ENCODE peak calls at places on chromosomes 1 and 21, in eight cellular contexts. R is hepatocyte, Z is colonic mucosa, M is stomach, T is SJSA1, K is body of pancreas, L is neuronal stem cell, X is upper lobe of right lung. P is an unnamed sample. For H3K4me1, the result is how much of the 10 kb centered on the place peaks cover.

GRCh38 chr1:41696381-41696780 is 211.9 kb upstream of the EDN2 start:
- DNase-seq in R (no peak), Z (no peak), M (no peak), T (no peak), K (no peak), L (no peak), X (no peak), P (no peak)

GRCh38 chr1:32818804-32819541 is 1.5 kb downstream of the S100PBP start:
- DNase-seq in R (no peak), Z (peak), M (no peak), T (no peak), K (no peak), L (no peak), X (no peak), P (no peak)

GRCh38 chr1:180244840-180245239 is 14.8 kb downstream of the LHX4 start:
- DNase-seq in R (no peak), Z (peak), M (no peak), T (no peak), K (no peak), L (no peak), X (no peak), P (no peak)

GRCh38 chr1:183164350-183164749 is 21.7 kb upstream of the LAMC2 start:
- DNase-seq in R (peak), Z (no peak), M (no peak), T (peak), K (no peak), L (peak), X (no peak), P (no peak)

GRCh38 chr1:117661027-117661426 is 55.2 kb downstream of the TENT5C start:
- DNase-seq in R (no peak), Z (no peak), M (no peak), T (no peak), K (no peak), L (no peak), X (no peak), P (no peak)

GRCh38 chr1:71228727-71229371 is 148.0 kb upstream of the ZRANB2 start:
- DNase-seq in R (peak), Z (no peak), M (no peak), T (no peak), K (no peak), L (no peak), X (no peak), P (no peak)

GRCh38 chr1:218480691-218481099 is 135.6 kb downstream of the TGFB2 start:
- DNase-seq in R (no peak), Z (no peak), M (no peak), T (peak), K (no peak), L (no peak), X (no peak), P (no peak)

GRCh38 chr1:25472494-25472893 is 41.8 kb downstream of the MACO1 start:
- DNase-seq in R (no peak), Z (no peak), M (no peak), T (no peak), K (no peak), L (no peak), X (no peak), P (no peak)

GRCh38 chr1:68442822-68443556 is 6.8 kb downstream of the RPE65 start:
- DNase-seq in R (peak), Z (peak), M (peak), T (peak), K (peak), L (peak), X (no peak), P (no peak)

GRCh38 chr1:35932158-35932636 is 1.3 kb downstream of the AGO3 start:
- DNase-seq in R (no peak), Z (no peak), M (no peak), T (no peak), K (no peak), L (no peak), X (no peak), P (no peak)

GRCh38 chr1:62452951-62453350 is 16.1 kb downstream of the USP1 start:
- DNase-seq in R (no peak), Z (no peak), M (no peak), T (no peak), K (no peak), L (no peak), X (no peak), P (no peak)

GRCh38 chr1:61523219-61523618 is 201.7 kb downstream of the TM2D1 start:
- DNase-seq in R (no peak), Z (no peak), M (no peak), T (no peak), K (no peak), L (no peak), X (no peak), P (no peak)

GRCh38 chr1:179310721-179311120 is 17.1 kb downstream of the SOAT1 start:
- DNase-seq in R (peak), Z (no peak), M (no peak), T (peak), K (no peak), L (no peak), X (no peak), P (no peak)

GRCh38 chr1:155983191-155984023 is 5.1 kb upstream of the ARHGEF2 start:
- DNase-seq in R (peak), Z (no peak), M (no peak), T (peak), K (no peak), L (no peak), X (no peak), P (peak)

GRCh38 chr1:117346206-117346928 is 20.9 kb upstream of the MAN1A2 start:
- DNase-seq in R (no peak), Z (no peak), M (no peak), T (no peak), K (no peak), L (no peak), X (no peak), P (no peak)

GRCh38 chr1:47751188-47751587 is 246.0 kb downstream of the TRABD2B start:
- DNase-seq in R (no peak), Z (no peak), M (no peak), T (no peak), K (no peak), L (no peak), X (no peak), P (no peak)

GRCh38 chr21:43689556-43690337 is 29.2 kb upstream of the PDXK start:
- DNase-seq in R (no peak), Z (no peak), M (no peak), T (no peak), K (no peak), L (no peak), X (no peak), P (no peak)

GRCh38 chr1:55816456-55816794 is 601.3 kb upstream of the USP24 start:
- DNase-seq in R (no peak), Z (no peak), M (no peak), T (no peak), K (no peak), L (no peak), X (no peak), P (no peak)

GRCh38 chr21:33433425-33434114 is 30.4 kb downstream of the IFNGR2 start:
- DNase-seq in R (no peak), Z (no peak), M (no peak), T (no peak), K (peak), L (no peak), X (no peak), P (no peak)

GRCh38 chr1:224539971-224540370 is 76.1 kb upstream of the CNIH3 start:
- DNase-seq in R (no peak), Z (no peak), M (no peak), T (no peak), K (no peak), L (no peak), X (no peak), P (no peak)

GRCh38 chr1:47483651-47484050 is 45.8 kb downstream of the FOXD2 start:
- DNase-seq in R (no peak), Z (no peak), M (no peak), T (no peak), K (no peak), L (no peak), X (no peak), P (no peak)

GRCh38 chr1:109356959-109357358 is 40.8 kb downstream of the SORT1 start:
- DNase-seq in R (no peak), Z (no peak), M (no peak), T (no peak), K (no peak), L (no peak), X (no peak), P (no peak)

GRCh38 chr1:165352442-165353293 is 3.8 kb downstream of the LMX1A start:
- DNase-seq in R (peak), Z (peak), M (no peak), T (no peak), K (no peak), L (no peak), X (no peak), P (no peak)

GRCh38 chr1:232950919-232951579 is 638 bp downstream of the NTPCR start:
- DNase-seq in R (peak), Z (peak), M (no peak), T (no peak), K (no peak), L (no peak), X (no peak), P (no peak)

GRCh38 chr1:29855761-29856160 is 619.4 kb downstream of the PTPRU start:
- DNase-seq in R (no peak), Z (no peak), M (no peak), T (no peak), K (no peak), L (no peak), X (no peak), P (no peak)

GRCh38 chr21:35381743-35382310 is 332.7 kb upstream of the RUNX1 start:
- DNase-seq in R (no peak), Z (no peak), M (no peak), T (no peak), K (no peak), L (no peak), X (no peak), P (no peak)

GRCh38 chr1:96411006-96411405 is 310.6 kb upstream of the PTBP2 start:
- DNase-seq in R (no peak), Z (no peak), M (no peak), T (no peak), K (no peak), L (no peak), X (no peak), P (no peak)

GRCh38 chr1:117613249-117613968 is 7.6 kb downstream of the TENT5C start:
- DNase-seq in R (no peak), Z (no peak), M (no peak), T (no peak), K (peak), L (no peak), X (no peak), P (no peak)

GRCh38 chr21:33024278-33025103 is 1.2 kb upstream of the OLIG2 start:
- DNase-seq in R (no peak), Z (no peak), M (no peak), T (no peak), K (no peak), L (no peak), X (no peak), P (no peak)

DNA sequence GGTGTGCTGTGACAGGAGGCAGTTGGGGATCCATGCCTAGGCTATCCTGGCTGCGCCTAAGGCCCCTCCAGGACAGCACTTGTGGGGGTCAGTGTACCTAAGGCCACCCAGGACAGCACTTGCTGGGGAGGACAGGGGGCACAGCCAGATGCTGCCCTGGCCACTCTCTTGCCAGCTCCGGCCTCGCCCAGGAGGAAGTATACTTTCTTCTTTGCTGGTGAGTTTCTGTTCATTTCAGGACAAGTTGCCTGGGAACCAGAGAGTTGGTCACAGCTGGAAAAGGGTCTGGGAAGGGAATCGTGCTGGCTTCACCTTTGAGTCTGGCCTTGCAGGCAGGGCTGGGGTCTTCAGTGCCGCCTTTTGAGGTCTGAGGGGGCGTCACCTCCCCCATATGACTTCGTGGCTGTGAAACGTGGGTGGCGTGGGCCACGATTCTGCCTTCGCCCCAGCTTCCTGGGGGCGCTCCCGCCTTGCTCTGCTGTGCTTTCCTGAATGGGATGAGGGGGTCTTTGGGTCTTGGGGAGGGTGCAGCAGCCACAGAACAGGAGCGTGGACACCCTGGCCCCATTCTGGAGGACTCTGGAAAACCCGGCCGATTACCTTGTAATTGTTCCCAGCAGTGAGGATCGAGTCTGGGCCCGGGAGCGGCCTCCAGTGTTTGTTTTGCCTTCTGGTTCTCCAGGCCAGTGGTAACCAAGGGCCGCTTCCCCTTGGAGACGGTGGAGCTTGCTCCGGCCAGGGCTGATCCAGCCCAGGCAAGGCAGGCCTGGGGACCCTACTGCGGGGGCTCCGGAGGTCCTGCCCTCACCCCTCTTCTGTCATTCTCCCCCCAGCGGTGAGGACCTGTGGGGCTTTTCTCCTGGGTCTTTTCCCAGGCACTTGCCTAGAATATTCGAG is 45.9 kb downstream of the SPSB1 start:
- DNase-seq in R (peak), Z (no peak), M (peak), T (no peak), K (peak), L (no peak), X (no peak), P (peak)
- H3K4me1 ChIP-seq in R (under half), Z (under half), M (half or more), T (under half), K (under half), L (under half), X (under half), P (under half)

DNA sequence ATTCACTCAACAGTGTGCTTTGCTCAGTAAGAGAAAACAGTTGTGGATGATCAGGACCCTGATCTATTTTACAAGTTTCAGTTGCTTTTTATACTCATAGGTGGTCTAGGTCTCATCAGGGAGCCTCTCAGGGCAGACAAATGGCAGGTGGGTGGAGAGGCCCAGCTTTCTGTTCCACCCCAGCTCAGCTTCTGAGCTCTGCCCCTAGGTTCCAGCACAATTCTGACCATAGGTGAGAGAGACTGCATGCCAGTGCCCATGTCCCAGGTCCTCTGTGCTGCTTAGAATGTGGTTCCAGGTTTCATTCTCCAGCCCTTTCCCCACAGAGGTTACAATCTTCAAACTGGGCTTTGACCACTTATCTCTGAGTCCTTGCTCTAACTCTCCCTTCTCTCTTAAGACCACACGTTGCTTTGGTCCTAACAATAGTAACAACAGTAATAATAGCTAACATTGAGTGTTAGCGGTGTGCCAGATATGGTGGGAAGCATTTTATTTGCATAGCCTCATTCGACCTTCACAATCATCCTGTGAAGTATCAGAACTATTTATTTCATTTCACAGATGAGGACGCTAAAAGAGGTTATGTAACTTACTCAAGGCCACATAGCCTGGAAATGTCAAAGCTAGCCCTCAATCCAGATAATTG is 19.6 kb upstream of the DUSP10 start:
- DNase-seq in R (no peak), Z (no peak), M (no peak), T (no peak), K (no peak), L (no peak), X (no peak), P (no peak)
- H3K27ac ChIP-seq in R (no peak), Z (no peak), M (no peak), T (no peak), K (no peak), L (no peak), X (no peak), P (no peak)

GRCh38 chr1:9439074-9439761 is 100.0 kb upstream of the SLC25A33 start:
- DNase-seq in R (no peak), Z (peak), M (peak), T (no peak), K (peak), L (no peak), X (no peak), P (peak)
- H3K4me3 ChIP-seq in R (no peak), Z (no peak), M (no peak), T (no peak), K (no peak), L (no peak), X (no peak), P (no peak)

GRCh38 chr1:2312589-2313301 is 78.6 kb downstream of the MORN1 start:
- DNase-seq in R (no peak), Z (no peak), M (peak), T (no peak), K (no peak), L (no peak), X (no peak), P (peak)

GRCh38 chr1:2314297-2314802 is 77.0 kb downstream of the MORN1 start:
- DNase-seq in R (peak), Z (peak), M (peak), T (peak), K (peak), L (peak), X (peak), P (peak)

GRCh38 chr1:2312196-2312588 is 79.2 kb downstream of the MORN1 start:
- DNase-seq in R (no peak), Z (no peak), M (no peak), T (no peak), K (no peak), L (no peak), X (no peak), P (no peak)

GRCh38 chr1:2314803-2315710 is 76.3 kb downstream of the MORN1 start:
- DNase-seq in R (peak), Z (peak), M (peak), T (peak), K (no peak), L (peak), X (peak), P (peak)

DNA sequence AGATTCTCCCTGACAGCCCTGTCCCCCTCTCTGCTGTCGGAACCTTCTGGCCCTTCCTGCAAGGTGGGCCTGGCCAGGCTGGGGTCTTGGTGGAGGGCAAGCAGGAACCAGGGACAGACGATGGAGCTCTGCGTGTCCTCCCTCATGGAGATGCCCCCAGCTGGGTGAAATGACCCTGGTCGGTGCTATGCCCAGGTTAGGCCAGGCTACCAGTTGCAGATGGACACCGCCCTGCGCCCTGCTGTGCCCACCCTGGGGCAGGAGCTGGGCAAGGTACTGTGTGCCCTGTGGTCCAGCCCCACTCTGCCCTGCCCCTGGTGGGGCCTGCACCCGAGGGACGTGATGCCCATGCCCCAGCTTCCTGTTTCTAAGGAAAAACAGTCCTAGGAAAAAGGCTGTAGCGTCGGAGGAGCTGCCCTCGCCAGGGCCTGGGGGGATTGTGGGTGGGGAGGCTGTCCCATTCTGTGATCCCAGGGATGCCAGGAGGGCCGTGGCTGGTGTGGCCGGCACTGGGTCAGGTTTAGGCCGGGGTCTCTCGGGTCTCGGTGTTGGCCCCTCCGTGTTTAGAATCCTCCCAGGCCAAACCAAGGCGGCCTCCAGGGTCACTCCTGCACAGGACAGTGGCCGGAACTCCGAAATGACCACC is 77.6 kb downstream of the MORN1 start:
- DNase-seq in R (no peak), Z (no peak), M (no peak), T (no peak), K (no peak), L (no peak), X (no peak), P (no peak)
- H3K4me1 ChIP-seq in R (under half), Z (under half), M (half or more), T (under half), K (under half), L (half or more), X (under half), P (under half)

GRCh38 chr21:27400045-27400444 is 433.2 kb upstream of the ADAMTS5 start:
- DNase-seq in R (no peak), Z (no peak), M (no peak), T (no peak), K (no peak), L (no peak), X (no peak), P (no peak)
- H3K27ac ChIP-seq in R (no peak), Z (no peak), M (no peak), T (no peak), K (no peak), L (no peak), X (no peak), P (no peak)

GRCh38 chr1:203282720-203283542 is 22.4 kb upstream of the BTG2 start:
- DNase-seq in R (peak), Z (peak), M (no peak), T (no peak), K (peak), L (no peak), X (peak), P (no peak)
- H3K4me3 ChIP-seq in R (no peak), Z (no peak), M (no peak), T (no peak), K (no peak), L (no peak), X (no peak), P (no peak)

P was measured in right cardiac atrium.